ENCODE peak calls at places on chromosomes 2 and 18, in seven cellular contexts. A is heart left ventricle; P is left ventricle myocardium inferior; H is CD8-positive, alpha-beta T cell; O is gastrocnemius medialis; W is psoas muscle; G is pancreas. D is an unnamed sample.

GRCh38 chr2:119645173-119645846 is 33.7 kb upstream of the TMEM177 start:
- DNase-seq in G (no peak), A (no peak), P (no peak), H (no peak), O (no peak), W (no peak), D (no peak)

GRCh38 chr18:77147418-77147852 is 14.9 kb upstream of the MBP start:
- DNase-seq in H (no peak), O (no peak), G (no peak), P (no peak), W (no peak), A (no peak), D (no peak)

GRCh38 chr2:230658877-230659652 is 53.6 kb upstream of the CAB39 start:
- DNase-seq in A (no peak), P (no peak), H (no peak), W (no peak), G (no peak), O (no peak), D (no peak)

GRCh38 chr2:233453916-233454315 is 99.6 kb downstream of the DGKD start:
- DNase-seq in O (no peak), W (peak; percentile 39), P (no peak), A (no peak), G (no peak), H (no peak), D (no peak)

GRCh38 chr18:75324686-75325257 is 102.7 kb downstream of the SMIM21 start:
- DNase-seq in G (no peak), A (no peak), P (no peak), O (no peak), W (no peak), H (no peak), D (no peak)

GRCh38 chr2:100606740-100607343 is 44.0 kb downstream of the PDCL3 start:
- DNase-seq in O (no peak), P (no peak), A (no peak), W (no peak), G (no peak), H (no peak), D (no peak)

GRCh38 chr2:37011126-37011525 is 44.8 kb upstream of the STRN start:
- DNase-seq in H (no peak), G (no peak), O (no peak), P (no peak), A (no peak), W (no peak), D (no peak)

GRCh38 chr2:115359550-115359949 is 917.1 kb downstream of the DPP10 start:
- DNase-seq in P (no peak), W (no peak), H (no peak), O (no peak), G (no peak), A (no peak), D (no peak)

GRCh38 chr2:195343942-195344530 is 313.0 kb upstream of the SLC39A10 start:
- DNase-seq in G (no peak), H (no peak), A (no peak), P (no peak), W (no peak), O (no peak), D (no peak)

GRCh38 chr2:63226297-63226696 is 175.7 kb downstream of the OTX1 start:
- DNase-seq in W (no peak), P (no peak), O (no peak), A (no peak), H (no peak), G (no peak), D (no peak)

GRCh38 chr2:43426305-43427031 is 169.4 kb downstream of the THADA start:
- DNase-seq in G (no peak), H (peak; percentile 9), W (no peak), P (no peak), O (peak; percentile 15), A (peak; percentile 53), D (peak; percentile 18)

GRCh38 chr2:199659207-199659606 is 191.8 kb downstream of the FTCDNL1 start:
- DNase-seq in W (peak; percentile 66), G (peak; percentile 63), P (peak; percentile 46), H (no peak), A (peak; percentile 54), O (no peak), D (no peak)

GRCh38 chr18:54689319-54689718 is 98.3 kb downstream of the DYNAP start:
- DNase-seq in A (no peak), O (no peak), G (no peak), H (no peak), P (no peak), W (no peak), D (no peak)

GRCh38 chr2:219369447-219369861 is 18.3 kb downstream of the DNPEP start:
- DNase-seq in A (peak; percentile 56), G (no peak), H (no peak), P (peak; percentile 54), W (peak; percentile 78), O (peak; percentile 25), D (no peak)

GRCh38 chr18:58552057-58552461 is 76.8 kb downstream of the ALPK2 start:
- DNase-seq in P (no peak), O (no peak), H (no peak), G (no peak), A (no peak), W (no peak), D (no peak)

GRCh38 chr2:84285056-84285747 is 173.9 kb downstream of the SUCLG1 start:
- DNase-seq in W (no peak), P (no peak), G (no peak), H (no peak), O (no peak), A (no peak), D (no peak)

GRCh38 chr2:65232636-65233035 is 5.0 kb downstream of the ACTR2 start:
- DNase-seq in O (no peak), H (no peak), W (no peak), P (no peak), G (no peak), A (no peak), D (no peak)

GRCh38 chr18:74336656-74337055 is 21.0 kb downstream of the C18orf63 start:
- DNase-seq in W (no peak), G (no peak), O (no peak), A (no peak), H (no peak), P (no peak), D (no peak)

GRCh38 chr2:236606023-236606422 is 36.4 kb downstream of the ACKR3 start:
- DNase-seq in W (no peak), P (no peak), O (no peak), G (no peak), H (no peak), A (no peak), D (no peak)
- H3K27ac ChIP-seq in W (no peak overlapping the region), P (no peak overlapping the region), O (no peak overlapping the region), G (no peak overlapping the region), H (no peak overlapping the region), A (no peak overlapping the region), D (no peak overlapping the region)

GRCh38 chr18:56493531-56493930 is 144.9 kb downstream of the TXNL1 start:
- DNase-seq in G (no peak), O (no peak), H (no peak), W (no peak), A (no peak), P (no peak), D (no peak)
- H3K27ac ChIP-seq in G (no peak overlapping the region), O (no peak overlapping the region), H (no peak overlapping the region), W (no peak overlapping the region), A (no peak overlapping the region), P (no peak overlapping the region), D (no peak overlapping the region)

DNA sequence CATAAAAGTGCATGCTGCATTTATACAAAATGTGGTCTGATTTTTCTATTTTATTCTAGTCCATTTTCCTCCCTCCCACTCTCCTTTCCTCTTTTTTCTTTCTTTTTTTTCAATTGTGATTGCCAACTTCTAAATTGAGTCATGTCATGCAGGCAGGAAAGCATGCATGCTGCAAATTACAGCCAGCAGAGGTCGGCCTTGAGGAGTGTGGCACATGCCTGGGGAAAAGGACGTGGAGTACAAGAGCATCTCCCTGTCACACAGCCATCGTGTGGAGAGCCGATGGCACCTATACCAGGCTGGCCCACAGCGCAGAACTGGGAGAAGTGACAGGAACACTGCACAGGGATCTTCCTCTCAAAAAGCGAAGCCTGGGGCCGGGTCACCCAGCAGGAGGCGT is 17.8 kb downstream of the LCT start:
- DNase-seq in P (no peak), G (no peak), O (no peak), A (no peak), H (no peak), W (no peak), D (no peak)
- H3K27ac ChIP-seq in P (no peak overlapping the region), G (no peak overlapping the region), O (no peak overlapping the region), A (no peak overlapping the region), H (no peak overlapping the region), W (no peak overlapping the region), D (no peak overlapping the region)

DNA sequence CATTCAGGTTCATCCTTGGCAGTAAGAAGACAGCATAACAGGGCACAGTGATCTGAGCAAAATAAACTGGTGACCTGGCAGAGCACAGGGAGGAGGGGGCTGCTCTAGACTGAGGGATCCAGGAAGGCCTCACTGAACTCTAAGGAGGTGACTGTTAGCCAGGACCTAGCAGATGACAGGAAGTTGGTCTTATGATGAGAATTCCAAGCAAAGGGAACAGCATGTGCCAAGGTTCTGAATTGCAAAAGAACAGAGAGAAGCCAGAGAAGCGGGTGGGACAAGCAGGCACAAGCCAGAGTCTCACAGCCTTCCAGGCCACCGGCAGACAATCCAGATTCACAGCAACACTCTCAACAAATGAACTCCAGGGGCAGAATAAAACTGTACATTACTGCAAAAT is 152.7 kb upstream of the PTPRM start:
- DNase-seq in H (no peak), A (no peak), O (peak; percentile 9), W (no peak), P (peak; percentile 17), G (no peak), D (no peak)
- H3K27ac ChIP-seq in H (no peak overlapping the region), A (peak overlapping the region; percentile 19), O (no peak overlapping the region), W (no peak overlapping the region), P (peak overlapping the region; percentile 69), G (no peak overlapping the region), D (no peak overlapping the region)

GRCh38 chr2:46818819-46819218 is 96.8 kb downstream of the MCFD2 start:
- DNase-seq in A (no peak), O (no peak), H (no peak), G (no peak), P (no peak), W (no peak), D (no peak)
- H3K27ac ChIP-seq in A (peak overlapping the region; percentile 93), O (peak overlapping the region; percentile 88), H (no peak overlapping the region), G (no peak overlapping the region), P (peak overlapping the region; percentile 94), W (peak overlapping the region; percentile 72), D (no peak overlapping the region)

D was measured in CD4-positive, alpha-beta T cell.